ENCODE peak calls at places on chromosomes 12 and 14, in ten cellular contexts. P is substantia nigra; C is stimulated activated CD4-positive, alpha-beta T cell treated with anti-CD3 and anti-CD28 coated beads, Interleukin-1b, Interleukin-23, amount 100 ng/mL, for 24 hours; N is GM12878; Q is DND-41; G is colonic mucosa; X is T-helper 17 cell; Y is RCC 7860; A is transverse colon; I is HFF-Myc. D is an unnamed sample.

GRCh38 chr14:67068246-67068645 is 121.0 kb upstream of the GARIN2 start:
- DNase-seq in I (no peak), X (no peak), C (no peak), G (no peak), A (no peak), N (no peak), P (no peak), Y (no peak), Q (no peak), D (no peak)

GRCh38 chr12:20800160-20800559 is 10.3 kb upstream of the SLCO1B3 start:
- DNase-seq in Y (no peak), I (no peak), C (no peak), Q (no peak), N (no peak), P (no peak), X (no peak), A (no peak), G (no peak), D (no peak)

GRCh38 chr12:124917841-124918621 is 3.6 kb upstream of the UBC start:
- DNase-seq in C (no peak), G (no peak), X (no peak), N (no peak), I (no peak), Y (no peak), Q (no peak), P (no peak), A (no peak), D (no peak)

GRCh38 chr12:12505544-12506501 is 56.8 kb downstream of the DUSP16 start:
- DNase-seq in P (no peak), N (peak), X (no peak), G (no peak), C (no peak), A (no peak), Q (no peak), Y (peak), I (peak), D (no peak)

GRCh38 chr14:34093878-34094277 is 143.0 kb upstream of the EGLN3 start:
- DNase-seq in Q (peak), Y (no peak), G (no peak), A (no peak), X (no peak), P (no peak), N (no peak), C (no peak), I (no peak), D (no peak)

GRCh38 chr14:90288646-90289355 is 32.4 kb downstream of the PSMC1 start:
- DNase-seq in A (no peak), Q (no peak), N (no peak), P (no peak), G (no peak), I (peak), Y (no peak), C (no peak), X (no peak), D (no peak)

GRCh38 chr12:48687595-48687994 is 5.6 kb upstream of the KANSL2 start:
- DNase-seq in C (no peak), N (no peak), X (no peak), P (no peak), G (no peak), I (no peak), Y (no peak), Q (no peak), A (no peak), D (no peak)

GRCh38 chr12:65685514-65685913 is 138.8 kb upstream of the HMGA2 start:
- DNase-seq in Y (no peak), Q (no peak), N (no peak), C (no peak), I (peak), G (no peak), P (no peak), A (no peak), X (no peak), D (no peak)

GRCh38 chr12:123011701-123012100 is 31.2 kb downstream of the ARL6IP4 start:
- DNase-seq in G (no peak), Y (no peak), N (no peak), C (no peak), A (no peak), X (no peak), Q (no peak), P (no peak), I (no peak), D (no peak)

GRCh38 chr12:57844725-57845477 is 1.6 kb downstream of the CTDSP2 start:
- DNase-seq in N (no peak), I (no peak), G (peak), C (peak), Y (peak), X (no peak), A (peak), P (peak), Q (no peak), D (no peak)

GRCh38 chr14:30143617-30144016 is 216.0 kb upstream of the PRKD1 start:
- DNase-seq in P (no peak), Y (no peak), A (no peak), X (no peak), G (no peak), N (no peak), C (no peak), Q (no peak), I (no peak), D (peak)

GRCh38 chr14:37618498-37619041 is 23.1 kb downstream of the TTC6 start:
- DNase-seq in A (no peak), G (no peak), C (no peak), P (no peak), Q (no peak), I (no peak), N (no peak), X (no peak), Y (no peak), D (no peak)

GRCh38 chr12:104697186-104697585 is 240.4 kb downstream of the CHST11 start:
- DNase-seq in X (no peak), G (no peak), A (no peak), Q (no peak), N (no peak), I (no peak), P (no peak), Y (no peak), C (no peak), D (no peak)